ENCODE peak calls at places on chromosome 1, in ten cellular contexts. One of them, this sample, is unnamed.

GRCh38 chr1:41766546-41766945 is 152.2 kb downstream of the HIVEP3 start:
- DNase-seq in RCC 7860: no peak
- DNase-seq in stimulated activated CD4-positive, alpha-beta T cell treated with anti-CD3 and anti-CD28 coated beads, Interleukin-12 subunit alpha, Interleukin-12 subunit beta, amount 100 ng/mL, for 4 hours: no peak
- DNase-seq in AG09309: no peak
- DNase-seq in HuH-7.5: no peak
- DNase-seq in GM06990: no peak
- DNase-seq in psoas muscle: no peak
- DNase-seq in NB4: peak
- DNase-seq in globus pallidus: no peak
- DNase-seq in naive B cell: no peak
- DNase-seq in this sample: no peak

GRCh38 chr1:108758782-108759181 is 12.3 kb downstream of the STXBP3 start:
- DNase-seq in RCC 7860: no peak
- DNase-seq in stimulated activated CD4-positive, alpha-beta T cell treated with anti-CD3 and anti-CD28 coated beads, Interleukin-12 subunit alpha, Interleukin-12 subunit beta, amount 100 ng/mL, for 4 hours: no peak
- DNase-seq in AG09309: no peak
- DNase-seq in HuH-7.5: no peak
- DNase-seq in GM06990: no peak
- DNase-seq in psoas muscle: no peak
- DNase-seq in NB4: no peak
- DNase-seq in globus pallidus: peak
- DNase-seq in naive B cell: no peak
- DNase-seq in this sample: no peak

GRCh38 chr1:168136709-168137514 is at the start of gene GPR161:
- DNase-seq in RCC 7860: peak
- DNase-seq in stimulated activated CD4-positive, alpha-beta T cell treated with anti-CD3 and anti-CD28 coated beads, Interleukin-12 subunit alpha, Interleukin-12 subunit beta, amount 100 ng/mL, for 4 hours: peak
- DNase-seq in AG09309: no peak
- DNase-seq in HuH-7.5: peak
- DNase-seq in GM06990: peak
- DNase-seq in psoas muscle: peak
- DNase-seq in NB4: peak
- DNase-seq in globus pallidus: no peak
- DNase-seq in naive B cell: peak
- DNase-seq in this sample: no peak

GRCh38 chr1:158045639-158046038 is 52.2 kb downstream of the KIRREL1 start:
- DNase-seq in RCC 7860: peak
- DNase-seq in stimulated activated CD4-positive, alpha-beta T cell treated with anti-CD3 and anti-CD28 coated beads, Interleukin-12 subunit alpha, Interleukin-12 subunit beta, amount 100 ng/mL, for 4 hours: no peak
- DNase-seq in AG09309: peak
- DNase-seq in HuH-7.5: no peak
- DNase-seq in GM06990: no peak
- DNase-seq in psoas muscle: no peak
- DNase-seq in NB4: no peak
- DNase-seq in globus pallidus: no peak
- DNase-seq in naive B cell: no peak
- DNase-seq in this sample: no peak

GRCh38 chr1:31801450-31801849 is 14.4 kb downstream of the SPOCD1 start:
- DNase-seq in RCC 7860: no peak
- DNase-seq in stimulated activated CD4-positive, alpha-beta T cell treated with anti-CD3 and anti-CD28 coated beads, Interleukin-12 subunit alpha, Interleukin-12 subunit beta, amount 100 ng/mL, for 4 hours: no peak
- DNase-seq in AG09309: no peak
- DNase-seq in HuH-7.5: peak
- DNase-seq in GM06990: no peak
- DNase-seq in psoas muscle: no peak
- DNase-seq in NB4: peak
- DNase-seq in globus pallidus: no peak
- DNase-seq in naive B cell: no peak
- DNase-seq in this sample: no peak

GRCh38 chr1:16207318-16208269 is 4.9 kb downstream of the ARHGEF19 start:
- DNase-seq in RCC 7860: no peak
- DNase-seq in stimulated activated CD4-positive, alpha-beta T cell treated with anti-CD3 and anti-CD28 coated beads, Interleukin-12 subunit alpha, Interleukin-12 subunit beta, amount 100 ng/mL, for 4 hours: no peak
- DNase-seq in AG09309: no peak
- DNase-seq in HuH-7.5: no peak
- DNase-seq in GM06990: no peak
- DNase-seq in psoas muscle: no peak
- DNase-seq in NB4: no peak
- DNase-seq in globus pallidus: no peak
- DNase-seq in naive B cell: no peak
- DNase-seq in this sample: no peak

GRCh38 chr1:29583727-29584126 is 347.4 kb downstream of the PTPRU start:
- DNase-seq in RCC 7860: no peak
- DNase-seq in stimulated activated CD4-positive, alpha-beta T cell treated with anti-CD3 and anti-CD28 coated beads, Interleukin-12 subunit alpha, Interleukin-12 subunit beta, amount 100 ng/mL, for 4 hours: no peak
- DNase-seq in AG09309: no peak
- DNase-seq in HuH-7.5: no peak
- DNase-seq in GM06990: no peak
- DNase-seq in psoas muscle: no peak
- DNase-seq in NB4: no peak
- DNase-seq in globus pallidus: no peak
- DNase-seq in naive B cell: no peak
- DNase-seq in this sample: no peak

GRCh38 chr1:220696226-220696862 is 6.2 kb downstream of the C1orf115 start:
- DNase-seq in RCC 7860: no peak
- DNase-seq in stimulated activated CD4-positive, alpha-beta T cell treated with anti-CD3 and anti-CD28 coated beads, Interleukin-12 subunit alpha, Interleukin-12 subunit beta, amount 100 ng/mL, for 4 hours: no peak
- DNase-seq in AG09309: no peak
- DNase-seq in HuH-7.5: no peak
- DNase-seq in GM06990: no peak
- DNase-seq in psoas muscle: no peak
- DNase-seq in NB4: no peak
- DNase-seq in globus pallidus: no peak
- DNase-seq in naive B cell: no peak
- DNase-seq in this sample: no peak

GRCh38 chr1:59752556-59753412 is 62.0 kb upstream of the HOOK1 start:
- DNase-seq in RCC 7860: no peak
- DNase-seq in stimulated activated CD4-positive, alpha-beta T cell treated with anti-CD3 and anti-CD28 coated beads, Interleukin-12 subunit alpha, Interleukin-12 subunit beta, amount 100 ng/mL, for 4 hours: no peak
- DNase-seq in AG09309: no peak
- DNase-seq in HuH-7.5: no peak
- DNase-seq in GM06990: no peak
- DNase-seq in psoas muscle: no peak
- DNase-seq in NB4: no peak
- DNase-seq in globus pallidus: peak
- DNase-seq in naive B cell: no peak
- DNase-seq in this sample: no peak

GRCh38 chr1:56965916-56966697 is at the start of gene C8B:
- DNase-seq in RCC 7860: no peak
- DNase-seq in stimulated activated CD4-positive, alpha-beta T cell treated with anti-CD3 and anti-CD28 coated beads, Interleukin-12 subunit alpha, Interleukin-12 subunit beta, amount 100 ng/mL, for 4 hours: no peak
- DNase-seq in AG09309: no peak
- DNase-seq in HuH-7.5: no peak
- DNase-seq in GM06990: no peak
- DNase-seq in psoas muscle: no peak
- DNase-seq in NB4: no peak
- DNase-seq in globus pallidus: no peak
- DNase-seq in naive B cell: no peak
- DNase-seq in this sample: no peak

GRCh38 chr1:61083014-61083798 is 845 bp downstream of the NFIA start:
- DNase-seq in RCC 7860: no peak
- DNase-seq in stimulated activated CD4-positive, alpha-beta T cell treated with anti-CD3 and anti-CD28 coated beads, Interleukin-12 subunit alpha, Interleukin-12 subunit beta, amount 100 ng/mL, for 4 hours: peak
- DNase-seq in AG09309: no peak
- DNase-seq in HuH-7.5: peak
- DNase-seq in GM06990: no peak
- DNase-seq in psoas muscle: peak
- DNase-seq in NB4: no peak
- DNase-seq in globus pallidus: peak
- DNase-seq in naive B cell: peak
- DNase-seq in this sample: no peak

GRCh38 chr1:18322353-18323032 is 158.2 kb upstream of the KLHDC7A start:
- DNase-seq in RCC 7860: no peak
- DNase-seq in stimulated activated CD4-positive, alpha-beta T cell treated with anti-CD3 and anti-CD28 coated beads, Interleukin-12 subunit alpha, Interleukin-12 subunit beta, amount 100 ng/mL, for 4 hours: no peak
- DNase-seq in AG09309: no peak
- DNase-seq in HuH-7.5: no peak
- DNase-seq in GM06990: no peak
- DNase-seq in psoas muscle: no peak
- DNase-seq in NB4: peak
- DNase-seq in globus pallidus: no peak
- DNase-seq in naive B cell: no peak
- DNase-seq in this sample: no peak

GRCh38 chr1:8040586-8040985 is 14.5 kb upstream of the ERRFI1 start:
- DNase-seq in RCC 7860: peak
- DNase-seq in stimulated activated CD4-positive, alpha-beta T cell treated with anti-CD3 and anti-CD28 coated beads, Interleukin-12 subunit alpha, Interleukin-12 subunit beta, amount 100 ng/mL, for 4 hours: no peak
- DNase-seq in AG09309: peak
- DNase-seq in HuH-7.5: peak
- DNase-seq in GM06990: no peak
- DNase-seq in psoas muscle: peak
- DNase-seq in NB4: no peak
- DNase-seq in globus pallidus: no peak
- DNase-seq in naive B cell: no peak
- DNase-seq in this sample: no peak

GRCh38 chr1:41377397-41377796 is 16.2 kb downstream of the FOXO6 start:
- DNase-seq in RCC 7860: no peak
- DNase-seq in stimulated activated CD4-positive, alpha-beta T cell treated with anti-CD3 and anti-CD28 coated beads, Interleukin-12 subunit alpha, Interleukin-12 subunit beta, amount 100 ng/mL, for 4 hours: no peak
- DNase-seq in AG09309: no peak
- DNase-seq in HuH-7.5: no peak
- DNase-seq in GM06990: no peak
- DNase-seq in psoas muscle: no peak
- DNase-seq in NB4: no peak
- DNase-seq in globus pallidus: no peak
- DNase-seq in naive B cell: no peak
- DNase-seq in this sample: no peak

GRCh38 chr1:227870375-227870774 is 54.9 kb downstream of the PRSS38 start:
- DNase-seq in RCC 7860: no peak
- DNase-seq in stimulated activated CD4-positive, alpha-beta T cell treated with anti-CD3 and anti-CD28 coated beads, Interleukin-12 subunit alpha, Interleukin-12 subunit beta, amount 100 ng/mL, for 4 hours: no peak
- DNase-seq in AG09309: no peak
- DNase-seq in HuH-7.5: no peak
- DNase-seq in GM06990: no peak
- DNase-seq in psoas muscle: no peak
- DNase-seq in NB4: no peak
- DNase-seq in globus pallidus: no peak
- DNase-seq in naive B cell: no peak
- DNase-seq in this sample: no peak

GRCh38 chr1:117803318-117803717 is 126.1 kb downstream of the GDAP2 start:
- DNase-seq in RCC 7860: no peak
- DNase-seq in stimulated activated CD4-positive, alpha-beta T cell treated with anti-CD3 and anti-CD28 coated beads, Interleukin-12 subunit alpha, Interleukin-12 subunit beta, amount 100 ng/mL, for 4 hours: no peak
- DNase-seq in AG09309: no peak
- DNase-seq in HuH-7.5: no peak
- DNase-seq in GM06990: no peak
- DNase-seq in psoas muscle: no peak
- DNase-seq in NB4: no peak
- DNase-seq in globus pallidus: no peak
- DNase-seq in naive B cell: no peak
- DNase-seq in this sample: no peak

GRCh38 chr1:151312439-151313225 is 14.6 kb downstream of the PI4KB start:
- DNase-seq in RCC 7860: peak
- DNase-seq in stimulated activated CD4-positive, alpha-beta T cell treated with anti-CD3 and anti-CD28 coated beads, Interleukin-12 subunit alpha, Interleukin-12 subunit beta, amount 100 ng/mL, for 4 hours: no peak
- DNase-seq in AG09309: no peak
- DNase-seq in HuH-7.5: no peak
- DNase-seq in GM06990: no peak
- DNase-seq in psoas muscle: no peak
- DNase-seq in NB4: no peak
- DNase-seq in globus pallidus: no peak
- DNase-seq in naive B cell: no peak
- DNase-seq in this sample: no peak

GRCh38 chr1:26907071-26907922 is 6.5 kb downstream of the NR0B2 start:
- DNase-seq in RCC 7860: peak
- DNase-seq in stimulated activated CD4-positive, alpha-beta T cell treated with anti-CD3 and anti-CD28 coated beads, Interleukin-12 subunit alpha, Interleukin-12 subunit beta, amount 100 ng/mL, for 4 hours: no peak
- DNase-seq in AG09309: peak
- DNase-seq in HuH-7.5: no peak
- DNase-seq in GM06990: no peak
- DNase-seq in psoas muscle: peak
- DNase-seq in NB4: no peak
- DNase-seq in globus pallidus: no peak
- DNase-seq in naive B cell: no peak
- DNase-seq in this sample: no peak

GRCh38 chr1:32886828-32887414 is 630 bp downstream of the HPCA start:
- DNase-seq in RCC 7860: no peak
- DNase-seq in stimulated activated CD4-positive, alpha-beta T cell treated with anti-CD3 and anti-CD28 coated beads, Interleukin-12 subunit alpha, Interleukin-12 subunit beta, amount 100 ng/mL, for 4 hours: no peak
- DNase-seq in AG09309: no peak
- DNase-seq in HuH-7.5: no peak
- DNase-seq in GM06990: no peak
- DNase-seq in psoas muscle: no peak
- DNase-seq in NB4: no peak
- DNase-seq in globus pallidus: no peak
- DNase-seq in naive B cell: no peak
- DNase-seq in this sample: no peak

GRCh38 chr1:231196728-231197127 is 34.9 kb downstream of the TRIM67 start:
- DNase-seq in RCC 7860: no peak
- DNase-seq in stimulated activated CD4-positive, alpha-beta T cell treated with anti-CD3 and anti-CD28 coated beads, Interleukin-12 subunit alpha, Interleukin-12 subunit beta, amount 100 ng/mL, for 4 hours: no peak
- DNase-seq in AG09309: no peak
- DNase-seq in HuH-7.5: no peak
- DNase-seq in GM06990: no peak
- DNase-seq in psoas muscle: no peak
- DNase-seq in NB4: no peak
- DNase-seq in globus pallidus: no peak
- DNase-seq in naive B cell: no peak
- DNase-seq in this sample: no peak

This sample was measured in activated T-cell treated with anti-CD3 and anti-CD28 coated beads for 4 hours.